ENCODE peak calls at places on chromosomes 3 and 15, in ten cellular contexts. One of them, this sample, is unnamed.

GRCh38 chr3:12353796-12354505 is 65.1 kb downstream of the PPARG start:
- DNase-seq in AG04450: no peak
- DNase-seq in effector memory CD4-positive, alpha-beta T cell: no peak
- DNase-seq in left ventricle myocardium inferior: no peak
- DNase-seq in upper lobe of left lung: no peak
- DNase-seq in ovary: no peak
- DNase-seq in CD8-positive, alpha-beta T cell: no peak
- DNase-seq in hepatocyte: peak; percentile 36
- DNase-seq in naive thymus-derived CD4-positive, alpha-beta T cell: no peak
- DNase-seq in spleen: no peak
- DNase-seq in this sample: no peak

GRCh38 chr15:45126535-45127158 is 3.0 kb downstream of the DUOXA1 start:
- DNase-seq in AG04450: no peak
- DNase-seq in effector memory CD4-positive, alpha-beta T cell: no peak
- DNase-seq in left ventricle myocardium inferior: no peak
- DNase-seq in upper lobe of left lung: no peak
- DNase-seq in ovary: no peak
- DNase-seq in CD8-positive, alpha-beta T cell: peak; percentile 52
- DNase-seq in hepatocyte: no peak
- DNase-seq in naive thymus-derived CD4-positive, alpha-beta T cell: peak; percentile 24
- DNase-seq in spleen: no peak
- DNase-seq in this sample: no peak

GRCh38 chr3:59108091-59108815 is 58.4 kb upstream of the CFAP20DC start:
- DNase-seq in AG04450: no peak
- DNase-seq in effector memory CD4-positive, alpha-beta T cell: no peak
- DNase-seq in left ventricle myocardium inferior: no peak
- DNase-seq in upper lobe of left lung: no peak
- DNase-seq in ovary: no peak
- DNase-seq in CD8-positive, alpha-beta T cell: no peak
- DNase-seq in hepatocyte: no peak
- DNase-seq in naive thymus-derived CD4-positive, alpha-beta T cell: no peak
- DNase-seq in spleen: no peak
- DNase-seq in this sample: no peak

GRCh38 chr15:78149805-78150751 is 916 bp downstream of the IDH3A start:
- DNase-seq in AG04450: no peak
- DNase-seq in effector memory CD4-positive, alpha-beta T cell: no peak
- DNase-seq in left ventricle myocardium inferior: no peak
- DNase-seq in upper lobe of left lung: peak; percentile 46
- DNase-seq in ovary: no peak
- DNase-seq in CD8-positive, alpha-beta T cell: no peak
- DNase-seq in hepatocyte: no peak
- DNase-seq in naive thymus-derived CD4-positive, alpha-beta T cell: no peak
- DNase-seq in spleen: no peak
- DNase-seq in this sample: no peak

GRCh38 chr3:101038393-101038792 is 45.2 kb upstream of the ABI3BP start:
- DNase-seq in AG04450: no peak
- DNase-seq in effector memory CD4-positive, alpha-beta T cell: no peak
- DNase-seq in left ventricle myocardium inferior: no peak
- DNase-seq in upper lobe of left lung: no peak
- DNase-seq in ovary: no peak
- DNase-seq in CD8-positive, alpha-beta T cell: no peak
- DNase-seq in hepatocyte: no peak
- DNase-seq in naive thymus-derived CD4-positive, alpha-beta T cell: no peak
- DNase-seq in spleen: no peak
- DNase-seq in this sample: no peak

GRCh38 chr3:13018039-13018431 is 55.2 kb downstream of the IQSEC1 start:
- DNase-seq in AG04450: no peak
- DNase-seq in effector memory CD4-positive, alpha-beta T cell: no peak
- DNase-seq in left ventricle myocardium inferior: no peak
- DNase-seq in upper lobe of left lung: no peak
- DNase-seq in ovary: no peak
- DNase-seq in CD8-positive, alpha-beta T cell: no peak
- DNase-seq in hepatocyte: no peak
- DNase-seq in naive thymus-derived CD4-positive, alpha-beta T cell: no peak
- DNase-seq in spleen: peak; percentile 85
- DNase-seq in this sample: peak; percentile 72

GRCh38 chr15:44222478-44222877 is 27.4 kb upstream of the FRMD5 start:
- DNase-seq in AG04450: no peak
- DNase-seq in effector memory CD4-positive, alpha-beta T cell: no peak
- DNase-seq in left ventricle myocardium inferior: no peak
- DNase-seq in upper lobe of left lung: no peak
- DNase-seq in ovary: no peak
- DNase-seq in CD8-positive, alpha-beta T cell: no peak
- DNase-seq in hepatocyte: no peak
- DNase-seq in naive thymus-derived CD4-positive, alpha-beta T cell: no peak
- DNase-seq in spleen: no peak
- DNase-seq in this sample: no peak

GRCh38 chr3:12869025-12869695 is 27.8 kb upstream of the RPL32 start:
- DNase-seq in AG04450: no peak
- DNase-seq in effector memory CD4-positive, alpha-beta T cell: no peak
- DNase-seq in left ventricle myocardium inferior: peak; percentile 61
- DNase-seq in upper lobe of left lung: peak; percentile 68
- DNase-seq in ovary: peak; percentile 60
- DNase-seq in CD8-positive, alpha-beta T cell: peak; percentile 23
- DNase-seq in hepatocyte: peak; percentile 76
- DNase-seq in naive thymus-derived CD4-positive, alpha-beta T cell: no peak
- DNase-seq in spleen: peak; percentile 85
- DNase-seq in this sample: peak; percentile 60

GRCh38 chr3:6679510-6679909 is 181.4 kb upstream of the GRM7 start:
- DNase-seq in AG04450: no peak
- DNase-seq in effector memory CD4-positive, alpha-beta T cell: no peak
- DNase-seq in left ventricle myocardium inferior: no peak
- DNase-seq in upper lobe of left lung: no peak
- DNase-seq in ovary: no peak
- DNase-seq in CD8-positive, alpha-beta T cell: no peak
- DNase-seq in hepatocyte: no peak
- DNase-seq in naive thymus-derived CD4-positive, alpha-beta T cell: no peak
- DNase-seq in spleen: no peak
- DNase-seq in this sample: no peak

GRCh38 chr15:92391640-92392039 is 2.0 kb upstream of the ST8SIA2 start:
- DNase-seq in AG04450: no peak
- DNase-seq in effector memory CD4-positive, alpha-beta T cell: no peak
- DNase-seq in left ventricle myocardium inferior: no peak
- DNase-seq in upper lobe of left lung: no peak
- DNase-seq in ovary: no peak
- DNase-seq in CD8-positive, alpha-beta T cell: no peak
- DNase-seq in hepatocyte: peak; percentile 53
- DNase-seq in naive thymus-derived CD4-positive, alpha-beta T cell: no peak
- DNase-seq in spleen: no peak
- DNase-seq in this sample: no peak

GRCh38 chr15:62636823-62637320 is 405.7 kb upstream of the TPM1 start:
- DNase-seq in AG04450: no peak
- DNase-seq in effector memory CD4-positive, alpha-beta T cell: no peak
- DNase-seq in left ventricle myocardium inferior: no peak
- DNase-seq in upper lobe of left lung: no peak
- DNase-seq in ovary: no peak
- DNase-seq in CD8-positive, alpha-beta T cell: no peak
- DNase-seq in hepatocyte: no peak
- DNase-seq in naive thymus-derived CD4-positive, alpha-beta T cell: no peak
- DNase-seq in spleen: no peak
- DNase-seq in this sample: no peak

GRCh38 chr3:104323226-104323625 is 1043.5 kb upstream of the ALCAM start:
- DNase-seq in AG04450: no peak
- DNase-seq in effector memory CD4-positive, alpha-beta T cell: no peak
- DNase-seq in left ventricle myocardium inferior: no peak
- DNase-seq in upper lobe of left lung: no peak
- DNase-seq in ovary: no peak
- DNase-seq in CD8-positive, alpha-beta T cell: no peak
- DNase-seq in hepatocyte: no peak
- DNase-seq in naive thymus-derived CD4-positive, alpha-beta T cell: no peak
- DNase-seq in spleen: no peak
- DNase-seq in this sample: no peak

GRCh38 chr15:69117431-69117841 is 43.0 kb upstream of the GLCE start:
- DNase-seq in AG04450: no peak
- DNase-seq in effector memory CD4-positive, alpha-beta T cell: no peak
- DNase-seq in left ventricle myocardium inferior: no peak
- DNase-seq in upper lobe of left lung: no peak
- DNase-seq in ovary: no peak
- DNase-seq in CD8-positive, alpha-beta T cell: no peak
- DNase-seq in hepatocyte: no peak
- DNase-seq in naive thymus-derived CD4-positive, alpha-beta T cell: no peak
- DNase-seq in spleen: no peak
- DNase-seq in this sample: no peak
- H3K4me3 ChIP-seq in AG04450: no peak overlapping the region
- H3K4me3 ChIP-seq in effector memory CD4-positive, alpha-beta T cell: no peak overlapping the region
- H3K4me3 ChIP-seq in left ventricle myocardium inferior: no peak overlapping the region
- H3K4me3 ChIP-seq in upper lobe of left lung: no peak overlapping the region
- H3K4me3 ChIP-seq in ovary: no peak overlapping the region
- H3K4me3 ChIP-seq in CD8-positive, alpha-beta T cell: no peak overlapping the region
- H3K4me3 ChIP-seq in hepatocyte: no peak overlapping the region
- H3K4me3 ChIP-seq in naive thymus-derived CD4-positive, alpha-beta T cell: no peak overlapping the region
- H3K4me3 ChIP-seq in spleen: no peak overlapping the region
- H3K4me3 ChIP-seq in this sample: no peak overlapping the region

GRCh38 chr3:69205385-69205784 is 83.0 kb upstream of the LMOD3 start:
- DNase-seq in AG04450: no peak
- DNase-seq in effector memory CD4-positive, alpha-beta T cell: no peak
- DNase-seq in left ventricle myocardium inferior: no peak
- DNase-seq in upper lobe of left lung: no peak
- DNase-seq in ovary: no peak
- DNase-seq in CD8-positive, alpha-beta T cell: no peak
- DNase-seq in hepatocyte: no peak
- DNase-seq in naive thymus-derived CD4-positive, alpha-beta T cell: no peak
- DNase-seq in spleen: no peak
- DNase-seq in this sample: no peak

GRCh38 chr3:69204315-69204957 is 82.0 kb upstream of the LMOD3 start:
- DNase-seq in AG04450: no peak
- DNase-seq in effector memory CD4-positive, alpha-beta T cell: no peak
- DNase-seq in left ventricle myocardium inferior: no peak
- DNase-seq in upper lobe of left lung: no peak
- DNase-seq in ovary: no peak
- DNase-seq in CD8-positive, alpha-beta T cell: no peak
- DNase-seq in hepatocyte: peak; percentile 45
- DNase-seq in naive thymus-derived CD4-positive, alpha-beta T cell: no peak
- DNase-seq in spleen: no peak
- DNase-seq in this sample: no peak

GRCh38 chr3:69200384-69201068 is 78.1 kb upstream of the LMOD3 start:
- DNase-seq in AG04450: no peak
- DNase-seq in effector memory CD4-positive, alpha-beta T cell: peak; percentile 1
- DNase-seq in left ventricle myocardium inferior: no peak
- DNase-seq in upper lobe of left lung: peak; percentile 58
- DNase-seq in ovary: peak; percentile 41
- DNase-seq in CD8-positive, alpha-beta T cell: no peak
- DNase-seq in hepatocyte: peak; percentile 77
- DNase-seq in naive thymus-derived CD4-positive, alpha-beta T cell: no peak
- DNase-seq in spleen: no peak
- DNase-seq in this sample: no peak

GRCh38 chr3:69201658-69202057 is 79.3 kb upstream of the LMOD3 start:
- DNase-seq in AG04450: no peak
- DNase-seq in effector memory CD4-positive, alpha-beta T cell: no peak
- DNase-seq in left ventricle myocardium inferior: no peak
- DNase-seq in upper lobe of left lung: no peak
- DNase-seq in ovary: no peak
- DNase-seq in CD8-positive, alpha-beta T cell: no peak
- DNase-seq in hepatocyte: no peak
- DNase-seq in naive thymus-derived CD4-positive, alpha-beta T cell: no peak
- DNase-seq in spleen: no peak
- DNase-seq in this sample: no peak

GRCh38 chr3:69203631-69204314 is 81.4 kb upstream of the LMOD3 start:
- DNase-seq in AG04450: no peak
- DNase-seq in effector memory CD4-positive, alpha-beta T cell: no peak
- DNase-seq in left ventricle myocardium inferior: no peak
- DNase-seq in upper lobe of left lung: no peak
- DNase-seq in ovary: no peak
- DNase-seq in CD8-positive, alpha-beta T cell: no peak
- DNase-seq in hepatocyte: no peak
- DNase-seq in naive thymus-derived CD4-positive, alpha-beta T cell: no peak
- DNase-seq in spleen: no peak
- DNase-seq in this sample: no peak
- H3K27ac ChIP-seq in AG04450: no peak overlapping the region
- H3K27ac ChIP-seq in effector memory CD4-positive, alpha-beta T cell: no peak overlapping the region
- H3K27ac ChIP-seq in left ventricle myocardium inferior: peak overlapping the region; percentile 43
- H3K27ac ChIP-seq in upper lobe of left lung: no peak overlapping the region
- H3K27ac ChIP-seq in ovary: no peak overlapping the region
- H3K27ac ChIP-seq in CD8-positive, alpha-beta T cell: no peak overlapping the region
- H3K27ac ChIP-seq in hepatocyte: peak overlapping the region; percentile 59
- H3K27ac ChIP-seq in naive thymus-derived CD4-positive, alpha-beta T cell: no peak overlapping the region
- H3K27ac ChIP-seq in spleen: no peak overlapping the region
- H3K27ac ChIP-seq in this sample: no peak overlapping the region

GRCh38 chr15:97319316-97319715 is 641.2 kb upstream of the ARRDC4 start:
- DNase-seq in AG04450: no peak
- DNase-seq in effector memory CD4-positive, alpha-beta T cell: no peak
- DNase-seq in left ventricle myocardium inferior: no peak
- DNase-seq in upper lobe of left lung: no peak
- DNase-seq in ovary: no peak
- DNase-seq in CD8-positive, alpha-beta T cell: no peak
- DNase-seq in hepatocyte: peak; percentile 4
- DNase-seq in naive thymus-derived CD4-positive, alpha-beta T cell: no peak
- DNase-seq in spleen: no peak
- DNase-seq in this sample: no peak

GRCh38 chr15:97317163-97317562 is 643.3 kb upstream of the ARRDC4 start:
- DNase-seq in AG04450: no peak
- DNase-seq in effector memory CD4-positive, alpha-beta T cell: no peak
- DNase-seq in left ventricle myocardium inferior: no peak
- DNase-seq in upper lobe of left lung: no peak
- DNase-seq in ovary: no peak
- DNase-seq in CD8-positive, alpha-beta T cell: no peak
- DNase-seq in hepatocyte: no peak
- DNase-seq in naive thymus-derived CD4-positive, alpha-beta T cell: no peak
- DNase-seq in spleen: no peak
- DNase-seq in this sample: no peak

DNA sequence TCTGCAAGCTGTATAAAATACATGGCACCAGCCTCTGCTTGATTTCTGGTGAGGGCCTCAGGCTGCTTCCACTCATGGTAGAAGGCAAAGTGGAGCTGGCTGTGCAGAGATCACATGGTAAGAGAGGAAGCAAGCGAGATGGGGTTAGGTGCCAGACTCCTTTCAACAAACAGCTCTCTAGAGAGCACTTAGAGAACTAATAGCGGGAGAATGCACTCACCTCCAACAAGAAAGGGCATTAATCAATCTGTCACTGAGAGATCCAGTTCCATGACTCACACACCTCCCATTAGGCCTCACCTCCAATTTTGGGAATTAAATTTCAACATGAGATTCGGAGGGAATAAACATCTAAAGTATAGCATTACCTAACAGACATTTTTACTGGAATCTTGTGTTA is 644.1 kb upstream of the ARRDC4 start:
- DNase-seq in AG04450: no peak
- DNase-seq in effector memory CD4-positive, alpha-beta T cell: no peak
- DNase-seq in left ventricle myocardium inferior: no peak
- DNase-seq in upper lobe of left lung: no peak
- DNase-seq in ovary: no peak
- DNase-seq in CD8-positive, alpha-beta T cell: no peak
- DNase-seq in hepatocyte: no peak
- DNase-seq in naive thymus-derived CD4-positive, alpha-beta T cell: no peak
- DNase-seq in spleen: no peak
- DNase-seq in this sample: no peak
- H3K9me3 ChIP-seq in AG04450: peaks cover 2% of the 10 kb centered on the region
- H3K9me3 ChIP-seq in effector memory CD4-positive, alpha-beta T cell: peaks cover 3% of the 10 kb centered on the region
- H3K9me3 ChIP-seq in left ventricle myocardium inferior: no peaks in the 10 kb centered on the region
- H3K9me3 ChIP-seq in upper lobe of left lung: no peaks in the 10 kb centered on the region
- H3K9me3 ChIP-seq in ovary: no peaks in the 10 kb centered on the region
- H3K9me3 ChIP-seq in CD8-positive, alpha-beta T cell: no peaks in the 10 kb centered on the region
- H3K9me3 ChIP-seq in hepatocyte: no peaks in the 10 kb centered on the region
- H3K9me3 ChIP-seq in naive thymus-derived CD4-positive, alpha-beta T cell: no peaks in the 10 kb centered on the region
- H3K9me3 ChIP-seq in spleen: peaks cover 11% of the 10 kb centered on the region
- H3K9me3 ChIP-seq in this sample: no peaks in the 10 kb centered on the region

GRCh38 chr15:79897701-79898113 is 893 bp upstream of the MTHFS start:
- DNase-seq in AG04450: no peak
- DNase-seq in effector memory CD4-positive, alpha-beta T cell: no peak
- DNase-seq in left ventricle myocardium inferior: no peak
- DNase-seq in upper lobe of left lung: no peak
- DNase-seq in ovary: no peak
- DNase-seq in CD8-positive, alpha-beta T cell: no peak
- DNase-seq in hepatocyte: no peak
- DNase-seq in naive thymus-derived CD4-positive, alpha-beta T cell: no peak
- DNase-seq in spleen: no peak
- DNase-seq in this sample: no peak
- H3K4me3 ChIP-seq in AG04450: no peak overlapping the region
- H3K4me3 ChIP-seq in effector memory CD4-positive, alpha-beta T cell: peak overlapping the region; percentile 81
- H3K4me3 ChIP-seq in left ventricle myocardium inferior: peak overlapping the region; percentile 91
- H3K4me3 ChIP-seq in upper lobe of left lung: no peak overlapping the region
- H3K4me3 ChIP-seq in ovary: peak overlapping the region; percentile 62
- H3K4me3 ChIP-seq in CD8-positive, alpha-beta T cell: peak overlapping the region; percentile 96
- H3K4me3 ChIP-seq in hepatocyte: no peak overlapping the region
- H3K4me3 ChIP-seq in naive thymus-derived CD4-positive, alpha-beta T cell: peak overlapping the region; percentile 71
- H3K4me3 ChIP-seq in spleen: peak overlapping the region; percentile 52
- H3K4me3 ChIP-seq in this sample: peak overlapping the region; percentile 77